ENCODE peak calls at places on chromosomes 6 and 20, in six cellular contexts. E is tibial artery, F is Peyer's patch, R is aorta, Z is colonic mucosa, A is tibial nerve. K is an unnamed sample.

GRCh38 chr6:121886223-121886830 is 450.9 kb downstream of the GJA1 start:
- DNase-seq in F (no peak), A (no peak), E (no peak), Z (no peak), R (no peak), K (peak; percentile 13)

GRCh38 chr6:40585661-40586269 is 1.4 kb downstream of the LRFN2 start:
- DNase-seq in A (no peak), E (no peak), F (no peak), Z (peak; percentile 21), R (no peak), K (no peak)

GRCh38 chr6:142551145-142551811 is 249.5 kb downstream of the ADGRG6 start:
- DNase-seq in R (no peak), Z (no peak), E (no peak), F (no peak), A (no peak), K (no peak)

GRCh38 chr6:54624779-54625178 is 221.8 kb upstream of the FAM83B start:
- DNase-seq in Z (no peak), R (no peak), F (no peak), A (no peak), E (no peak), K (no peak)

GRCh38 chr6:25971187-25971811 is 8.7 kb downstream of the TRIM38 start:
- DNase-seq in Z (no peak), F (no peak), R (peak; percentile 55), A (no peak), E (peak; percentile 55), K (no peak)

GRCh38 chr6:5749666-5750215 is 257.0 kb downstream of the NRN1 start:
- DNase-seq in R (no peak), E (no peak), F (no peak), A (no peak), Z (peak; percentile 43), K (no peak)

GRCh38 chr20:11891081-11891826 is 26.4 kb upstream of the BTBD3 start:
- DNase-seq in E (peak; percentile 25), F (no peak), Z (peak; percentile 63), A (no peak), R (peak; percentile 64), K (peak; percentile 18)

GRCh38 chr6:50840814-50841192 is 22.1 kb downstream of the TFAP2B start:
- DNase-seq in Z (no peak), F (no peak), A (no peak), R (no peak), E (no peak), K (no peak)

GRCh38 chr6:44737829-44738528 is 350.5 kb downstream of the CDC5L start:
- DNase-seq in F (no peak), Z (no peak), R (no peak), E (no peak), A (no peak), K (no peak)

GRCh38 chr6:104572901-104573300 is 286.8 kb downstream of the HACE1 start:
- DNase-seq in Z (no peak), R (no peak), E (no peak), A (no peak), F (no peak), K (no peak)

GRCh38 chr6:7033202-7033601 is 74.6 kb upstream of the RREB1 start:
- DNase-seq in E (peak; percentile 26), R (peak; percentile 62), F (no peak), A (no peak), Z (no peak), K (no peak)

GRCh38 chr20:32474967-32475819 is 109.9 kb downstream of the NOL4L start:
- DNase-seq in R (peak; percentile 93), F (peak; percentile 37), E (peak; percentile 81), Z (peak; percentile 96), A (peak; percentile 85), K (peak; percentile 50)

GRCh38 chr20:32477594-32478512 is 107.3 kb downstream of the NOL4L start:
- DNase-seq in A (no peak), E (no peak), Z (peak; percentile 68), F (no peak), R (peak; percentile 35), K (no peak)

GRCh38 chr20:32479012-32479411 is 106.1 kb downstream of the NOL4L start:
- DNase-seq in R (peak; percentile 22), A (no peak), Z (no peak), E (no peak), F (no peak), K (no peak)

GRCh38 chr20:32478576-32478975 is 106.6 kb downstream of the NOL4L start:
- DNase-seq in Z (no peak), R (no peak), F (no peak), A (no peak), E (no peak), K (no peak)

GRCh38 chr20:32476684-32477593 is 108.2 kb downstream of the NOL4L start:
- DNase-seq in F (no peak), R (peak; percentile 40), Z (no peak), A (no peak), E (no peak), K (no peak)
- H3K4me1 ChIP-seq in F (peaks cover 5% of the 10 kb centered on the region), R (no peaks in the 10 kb centered on the region), Z (peaks cover 69% of the 10 kb centered on the region), A (peaks cover 100% of the 10 kb centered on the region), E (peaks cover 65% of the 10 kb centered on the region), K (peaks cover 24% of the 10 kb centered on the region)

DNA sequence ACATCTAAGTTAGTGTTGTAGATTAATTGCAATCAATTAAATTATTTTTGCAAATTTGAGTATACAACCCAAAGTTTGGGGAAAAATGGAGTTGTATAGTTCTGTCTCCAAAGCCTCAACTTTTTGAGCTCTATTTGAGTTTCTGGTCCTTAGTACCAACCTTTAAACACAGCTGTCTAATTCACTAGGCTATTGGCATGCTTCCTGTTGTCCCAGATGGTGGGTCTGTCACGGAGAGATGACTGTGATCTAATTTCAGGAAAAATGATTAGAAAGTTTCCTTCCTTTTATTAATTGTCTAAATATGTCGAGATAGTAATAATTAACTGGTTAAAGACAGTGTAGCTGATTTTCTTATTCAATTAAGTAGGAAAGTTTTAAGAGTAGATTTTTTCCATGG is 109.6 kb downstream of the SCAF8 start:
- DNase-seq in F (no peak), A (no peak), Z (no peak), E (no peak), R (no peak), K (no peak)
- H3K4me1 ChIP-seq in F (no peaks in the 10 kb centered on the region), A (peaks cover 44% of the 10 kb centered on the region), Z (no peaks in the 10 kb centered on the region), E (peaks cover 4% of the 10 kb centered on the region), R (no peaks in the 10 kb centered on the region), K (peaks cover 22% of the 10 kb centered on the region)

GRCh38 chr6:1890071-1890470 is 280.4 kb downstream of the FOXC1 start:
- DNase-seq in A (no peak), Z (no peak), E (no peak), F (no peak), R (no peak), K (no peak)

GRCh38 chr6:1878330-1878729 is 268.6 kb downstream of the FOXC1 start:
- DNase-seq in Z (no peak), F (no peak), E (no peak), R (no peak), A (no peak), K (no peak)

GRCh38 chr6:1885576-1886003 is 275.9 kb downstream of the FOXC1 start:
- DNase-seq in A (no peak), Z (no peak), F (no peak), E (no peak), R (no peak), K (no peak)

GRCh38 chr6:1884313-1884712 is 274.6 kb downstream of the FOXC1 start:
- DNase-seq in Z (no peak), E (no peak), R (no peak), F (no peak), A (no peak), K (no peak)
- H3K4me1 ChIP-seq in Z (no peaks in the 10 kb centered on the region), E (peaks cover 10% of the 10 kb centered on the region), R (peaks cover 5% of the 10 kb centered on the region), F (no peaks in the 10 kb centered on the region), A (peaks cover 17% of the 10 kb centered on the region), K (no peaks in the 10 kb centered on the region)

GRCh38 chr20:32497589-32498224 is 87.4 kb downstream of the NOL4L start:
- DNase-seq in A (no peak), Z (no peak), F (no peak), R (peak; percentile 43), E (no peak), K (no peak)
- H3K4me1 ChIP-seq in A (no peaks in the 10 kb centered on the region), Z (no peaks in the 10 kb centered on the region), F (no peaks in the 10 kb centered on the region), R (no peaks in the 10 kb centered on the region), E (no peaks in the 10 kb centered on the region), K (peaks cover 3% of the 10 kb centered on the region)

DNA sequence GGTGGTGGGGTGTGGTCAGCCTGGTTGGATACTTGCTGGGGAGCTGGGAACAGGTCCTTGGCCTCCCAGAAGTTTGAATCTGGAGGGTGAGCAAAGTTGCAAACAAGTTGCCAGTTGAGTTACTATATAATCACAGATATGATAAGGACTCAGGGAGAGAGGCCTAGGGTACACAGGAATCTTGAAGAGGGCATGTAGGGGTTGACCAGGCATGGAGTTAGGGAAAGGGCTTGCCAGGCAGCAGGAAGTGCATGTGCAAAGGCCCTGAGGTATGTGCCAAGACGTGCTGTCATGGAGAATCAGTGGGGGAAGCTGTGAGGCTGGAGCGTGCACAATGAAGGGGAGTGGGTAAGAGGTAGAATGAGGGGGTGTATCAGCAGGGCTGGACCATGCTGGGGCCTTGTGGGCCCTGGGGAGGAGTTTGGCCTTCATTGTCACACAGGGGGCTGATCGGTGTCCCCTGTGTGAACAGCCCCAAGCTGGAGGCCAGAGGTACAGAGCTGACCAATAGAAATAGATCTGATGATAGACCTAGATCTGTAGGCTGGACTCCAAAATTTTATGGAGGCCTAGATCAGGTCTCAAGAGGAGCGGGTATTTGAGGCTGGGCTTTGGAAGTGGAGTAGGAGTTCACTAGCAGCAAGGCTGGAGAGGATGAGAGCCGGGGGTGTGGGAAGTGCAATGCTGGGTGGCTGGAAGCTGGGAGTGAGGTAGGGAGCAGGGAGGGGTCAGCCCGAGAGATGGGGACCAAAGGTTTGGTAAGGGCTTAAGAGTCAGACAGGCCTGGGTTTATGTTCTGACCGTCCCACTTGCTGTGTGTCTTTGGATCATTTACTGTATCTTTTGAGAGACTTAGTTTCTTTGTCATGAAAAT is 2.9 kb downstream of the SRC start:
- DNase-seq in Z (no peak), R (no peak), F (no peak), A (no peak), E (no peak), K (no peak)
- H3K4me1 ChIP-seq in Z (peaks cover 3% of the 10 kb centered on the region), R (no peaks in the 10 kb centered on the region), F (no peaks in the 10 kb centered on the region), A (peaks cover 35% of the 10 kb centered on the region), E (peaks cover 62% of the 10 kb centered on the region), K (no peaks in the 10 kb centered on the region)

GRCh38 chr6:155185544-155185943 is 78.3 kb upstream of the CLDN20 start:
- DNase-seq in A (no peak), E (no peak), Z (peak; percentile 67), R (no peak), F (peak; percentile 30), K (no peak)
- H3K4me1 ChIP-seq in A (peaks cover 49% of the 10 kb centered on the region), E (peaks cover 50% of the 10 kb centered on the region), Z (no peaks in the 10 kb centered on the region), R (no peaks in the 10 kb centered on the region), F (no peaks in the 10 kb centered on the region), K (peaks cover 14% of the 10 kb centered on the region)

GRCh38 chr6:158564243-158565121 is 4.6 kb downstream of the TMEM181 start:
- DNase-seq in A (no peak), Z (no peak), E (peak; percentile 16), R (no peak), F (peak; percentile 29), K (no peak)

GRCh38 chr6:158567152-158567551 is 7.3 kb downstream of the TMEM181 start:
- DNase-seq in F (no peak), E (no peak), R (no peak), A (no peak), Z (no peak), K (no peak)

GRCh38 chr6:158565482-158566040 is 5.7 kb downstream of the TMEM181 start:
- DNase-seq in Z (no peak), F (no peak), R (no peak), A (no peak), E (no peak), K (no peak)

GRCh38 chr6:158566207-158566818 is 6.4 kb downstream of the TMEM181 start:
- DNase-seq in A (no peak), Z (no peak), R (no peak), E (no peak), F (no peak), K (no peak)

DNA sequence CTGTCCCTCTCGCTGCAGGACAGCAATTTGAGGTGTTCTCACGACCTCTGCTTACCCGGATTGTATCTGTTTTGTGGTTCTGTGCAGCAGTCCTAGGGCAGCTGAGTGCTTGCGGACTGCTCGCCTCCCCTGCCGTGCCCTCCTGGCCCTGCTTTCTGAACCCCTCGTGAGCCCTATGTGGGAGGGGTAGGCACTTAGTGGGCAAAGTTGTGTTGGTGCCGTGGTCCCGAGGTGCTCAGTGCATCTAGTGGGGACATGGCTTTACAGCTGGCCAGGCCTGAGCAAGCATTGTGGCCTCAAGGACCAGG is 5.2 kb downstream of the TMEM181 start:
- DNase-seq in E (peak; percentile 17), R (no peak), A (no peak), F (no peak), Z (no peak), K (no peak)
- H3K4me1 ChIP-seq in E (peaks cover 29% of the 10 kb centered on the region), R (no peaks in the 10 kb centered on the region), A (peaks cover 25% of the 10 kb centered on the region), F (peaks cover 12% of the 10 kb centered on the region), Z (peaks cover 6% of the 10 kb centered on the region), K (peaks cover 11% of the 10 kb centered on the region)